ENCODE peak calls at places on chromosomes 6 and 20, in ten cellular contexts. U is AG04450; T is H7; O is psoas muscle; Q is endodermal cell; H is coronary artery; Z is WERI-Rb-1; M is heart right ventricle; N is naive thymus-derived CD4-positive, alpha-beta T cell; C is dorsolateral prefrontal cortex. S is an unnamed sample.

GRCh38 chr6:27592481-27593199 is 119.7 kb upstream of the ZNF184 start:
- DNase-seq in U (peak; percentile 47), H (no peak), M (no peak), C (no peak), T (peak; percentile 48), O (no peak), N (no peak), Z (peak; percentile 40), Q (peak; percentile 90), S (peak; percentile 22)

GRCh38 chr20:34318609-34319443 is 15.7 kb upstream of the AHCY start:
- DNase-seq in Z (no peak), M (no peak), H (no peak), C (no peak), N (no peak), O (no peak), T (no peak), Q (peak; percentile 74), U (no peak), S (no peak)

GRCh38 chr20:61926796-61927192 is 138.9 kb downstream of the TAF4 start:
- DNase-seq in Z (no peak), O (peak; percentile 7), H (no peak), Q (no peak), M (no peak), T (no peak), N (no peak), C (peak; percentile 33), U (no peak), S (no peak)

GRCh38 chr6:136737343-136738177 is 54.7 kb downstream of the MAP3K5 start:
- DNase-seq in U (peak; percentile 59), Q (peak; percentile 67), T (no peak), H (no peak), N (no peak), M (no peak), Z (no peak), C (no peak), O (no peak), S (no peak)

GRCh38 chr6:148407372-148407771 is 64.7 kb downstream of the SASH1 start:
- DNase-seq in U (peak; percentile 84), M (peak; percentile 32), H (no peak), Q (no peak), N (no peak), C (no peak), O (peak; percentile 68), T (no peak), Z (no peak), S (no peak)

GRCh38 chr20:49345538-49345937 is 67.7 kb upstream of the ZNFX1 start:
- DNase-seq in Q (no peak), Z (no peak), N (no peak), M (no peak), U (no peak), O (peak; percentile 81), C (peak; percentile 59), H (no peak), T (no peak), S (peak; percentile 83)

GRCh38 chr6:105874835-105875626 is 211.1 kb upstream of the PRDM1 start:
- DNase-seq in M (no peak), C (no peak), Z (no peak), O (no peak), T (no peak), Q (no peak), N (no peak), H (no peak), U (no peak), S (no peak)

GRCh38 chr20:54103067-54103761 is 32.8 kb upstream of the BCAS1 start:
- DNase-seq in Z (peak; percentile 69), H (no peak), O (peak; percentile 78), M (peak; percentile 68), U (no peak), C (peak; percentile 59), T (peak; percentile 77), Q (peak; percentile 95), N (peak; percentile 49), S (peak; percentile 76)

GRCh38 chr6:139954463-139955071 is 580.1 kb upstream of the CITED2 start:
- DNase-seq in U (no peak), Z (no peak), H (no peak), N (no peak), Q (no peak), M (no peak), T (no peak), O (no peak), C (no peak), S (no peak)

GRCh38 chr6:27966044-27966443 is 9.0 kb downstream of the OR2B6 start:
- DNase-seq in M (no peak), T (no peak), H (no peak), U (no peak), O (no peak), C (no peak), Z (no peak), N (no peak), Q (no peak), S (no peak)

GRCh38 chr6:43852350-43852864 is 82.4 kb downstream of the VEGFA start:
- DNase-seq in M (no peak), Z (no peak), N (no peak), Q (no peak), H (no peak), O (no peak), U (no peak), T (no peak), C (no peak), S (no peak)

GRCh38 chr6:72554761-72555221 is 67.1 kb upstream of the KCNQ5 start:
- DNase-seq in M (no peak), U (no peak), C (no peak), H (no peak), T (no peak), N (no peak), Z (no peak), O (no peak), Q (no peak), S (no peak)

GRCh38 chr20:3663031-3663701 is at the start of gene GFRA4:
- DNase-seq in U (no peak), N (no peak), O (no peak), T (peak; percentile 87), Q (peak; percentile 83), M (no peak), H (no peak), Z (no peak), C (peak; percentile 33), S (no peak)

GRCh38 chr20:6686171-6686570 is 81.3 kb upstream of the BMP2 start:
- DNase-seq in H (no peak), M (no peak), U (no peak), Z (no peak), C (no peak), Q (no peak), T (no peak), N (no peak), O (no peak), S (no peak)

GRCh38 chr6:16132909-16133308 is 4.0 kb downstream of the MYLIP start:
- DNase-seq in C (no peak), Z (no peak), U (no peak), N (no peak), Q (no peak), T (no peak), M (no peak), O (no peak), H (no peak), S (no peak)
- H3K4me3 ChIP-seq in C (no peak overlapping the region), Z (no peak overlapping the region), U (no peak overlapping the region), N (no peak overlapping the region), Q (peak overlapping the region; percentile 83), T (no peak overlapping the region), M (no peak overlapping the region), O (peak overlapping the region; percentile 89), H (peak overlapping the region; percentile 99), S (no peak overlapping the region)

DNA sequence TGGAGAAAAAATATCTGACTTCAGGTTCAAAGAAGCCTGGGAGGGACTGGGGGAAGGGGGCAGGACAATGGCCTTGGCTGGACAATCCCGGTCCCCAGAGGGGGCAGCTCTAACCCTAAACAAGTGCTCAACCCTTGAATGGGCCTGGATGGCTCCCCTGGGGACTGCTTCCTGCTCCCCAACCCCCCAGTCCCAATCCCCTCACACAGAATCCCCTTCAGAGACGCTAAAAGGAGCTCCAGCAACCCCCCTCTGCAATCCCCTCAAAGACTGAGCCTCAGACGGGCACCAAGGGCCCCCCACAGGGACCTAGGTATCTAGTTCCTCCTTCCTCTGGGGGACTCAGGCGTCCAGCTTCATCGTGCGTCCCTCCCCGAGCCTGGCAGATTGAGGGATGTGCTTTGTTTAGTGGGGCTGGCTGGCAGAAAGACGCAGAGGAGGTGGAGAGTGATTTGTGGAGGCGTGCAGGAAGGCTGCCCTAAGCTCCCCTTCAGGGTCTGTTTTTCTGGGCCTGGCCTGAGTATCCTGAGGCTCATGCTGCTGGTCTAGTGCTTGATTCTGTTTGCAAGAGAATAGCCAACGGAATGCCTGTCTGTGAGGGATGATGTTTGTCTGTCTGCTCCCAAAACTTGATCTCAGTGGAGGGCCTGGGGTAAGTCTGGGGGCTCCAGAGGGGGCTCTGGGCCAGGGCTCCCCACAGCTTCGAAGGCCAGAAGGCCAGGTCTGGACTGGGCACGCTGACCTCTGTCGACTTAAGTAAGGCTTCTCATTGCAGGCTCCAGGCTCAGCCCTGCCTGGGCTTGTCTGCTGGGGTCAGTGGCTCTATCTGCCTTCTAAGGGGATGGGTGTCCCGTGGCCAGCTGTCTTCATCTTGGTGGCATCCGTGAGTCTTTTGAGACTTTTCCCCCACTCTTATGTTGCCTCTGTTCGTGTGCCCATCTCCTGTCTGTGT is 1.7 kb upstream of the POU5F1 start:
- DNase-seq in Z (peak; percentile 69), O (no peak), M (no peak), N (no peak), Q (peak; percentile 96), H (no peak), C (no peak), U (no peak), T (peak; percentile 88), S (no peak)
- H3K4me3 ChIP-seq in Z (no peak overlapping the region), O (no peak overlapping the region), M (no peak overlapping the region), N (no peak overlapping the region), Q (no peak overlapping the region), H (no peak overlapping the region), C (no peak overlapping the region), U (no peak overlapping the region), T (peak overlapping the region; percentile 43), S (no peak overlapping the region)

DNA sequence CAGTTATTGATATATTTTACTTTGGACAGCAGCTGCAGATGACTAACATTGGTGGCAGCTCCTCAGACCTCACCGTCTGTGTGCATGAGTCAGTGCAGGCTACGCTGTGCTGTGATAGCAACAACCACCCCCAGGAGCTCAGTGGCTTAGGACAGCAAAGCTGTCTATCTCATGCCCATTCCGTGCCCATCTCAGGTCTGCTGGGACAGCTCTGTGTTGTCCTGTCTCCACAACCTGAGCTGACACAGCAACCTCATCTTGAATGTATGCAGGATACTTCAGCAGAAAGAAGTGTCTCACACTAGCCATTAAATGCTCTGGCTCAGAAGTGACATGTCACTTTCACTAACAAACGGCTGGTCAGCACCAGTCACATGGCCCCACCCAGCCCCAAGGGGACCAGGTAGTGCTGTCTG is 47.7 kb downstream of the BANF2 start:
- DNase-seq in Z (no peak), T (no peak), U (peak; percentile 78), N (no peak), Q (no peak), H (no peak), C (no peak), M (no peak), O (peak; percentile 61), S (peak; percentile 17)
- H3K4me3 ChIP-seq in Z (no peak overlapping the region), T (no peak overlapping the region), U (no peak overlapping the region), N (no peak overlapping the region), Q (no peak overlapping the region), H (no peak overlapping the region), C (no peak overlapping the region), M (no peak overlapping the region), O (no peak overlapping the region), S (no peak overlapping the region)

DNA sequence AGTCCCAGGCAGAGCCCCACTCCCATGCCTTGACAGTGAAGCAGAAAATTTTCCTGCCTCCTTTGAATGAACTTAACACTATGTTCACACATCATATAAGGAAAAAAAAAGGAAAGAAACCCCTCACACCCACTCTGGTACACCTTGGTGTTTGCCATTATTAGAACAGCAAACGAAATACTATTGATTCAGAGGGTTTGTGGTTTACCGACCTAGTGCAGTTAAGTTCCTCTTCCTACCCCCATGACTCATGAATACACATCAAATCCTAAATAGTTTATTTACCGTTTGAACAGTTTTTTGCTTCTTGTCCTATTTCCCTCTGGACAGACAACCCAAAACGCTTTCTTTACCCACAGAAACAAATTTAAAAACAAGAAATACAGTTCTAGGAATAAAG is 237.7 kb downstream of the FOXA2 start:
- DNase-seq in U (no peak), C (no peak), T (no peak), Z (no peak), O (no peak), Q (no peak), N (no peak), M (no peak), H (no peak), S (no peak)
- H3K4me3 ChIP-seq in U (no peak overlapping the region), C (no peak overlapping the region), T (no peak overlapping the region), Z (no peak overlapping the region), O (no peak overlapping the region), Q (no peak overlapping the region), N (no peak overlapping the region), M (no peak overlapping the region), H (no peak overlapping the region), S (no peak overlapping the region)